ENCODE peak calls at places on chromosomes 4 and X, in seven cellular contexts. One of them, this sample, is unnamed.

GRCh38 chrX:39772057-39772832 is 325.5 kb downstream of the BCOR start:
- DNase-seq in AG08395: no peak
- DNase-seq in AG04450: no peak
- DNase-seq in DMS153: peak
- DNase-seq in stimulated activated CD4-positive, alpha-beta T cell treated with anti-CD3 and anti-CD28 coated beads, Interleukin-1b, Interleukin-23, amount 100 ng/mL, for 4 hours: peak
- DNase-seq in effector memory CD8-positive, alpha-beta T cell: no peak
- DNase-seq in cardiac muscle cell: peak
- DNase-seq in this sample: peak

GRCh38 chr4:8304827-8305695 is 35.5 kb downstream of the HTRA3 start:
- DNase-seq in DMS153: no peak
- DNase-seq in effector memory CD8-positive, alpha-beta T cell: no peak
- DNase-seq in stimulated activated CD4-positive, alpha-beta T cell treated with anti-CD3 and anti-CD28 coated beads, Interleukin-1b, Interleukin-23, amount 100 ng/mL, for 4 hours: no peak
- DNase-seq in AG08395: no peak
- DNase-seq in AG04450: no peak
- DNase-seq in cardiac muscle cell: no peak
- DNase-seq in this sample: no peak

GRCh38 chr4:150540959-150541360 is 41.0 kb upstream of the MAB21L2 start:
- DNase-seq in effector memory CD8-positive, alpha-beta T cell: no peak
- DNase-seq in stimulated activated CD4-positive, alpha-beta T cell treated with anti-CD3 and anti-CD28 coated beads, Interleukin-1b, Interleukin-23, amount 100 ng/mL, for 4 hours: no peak
- DNase-seq in AG04450: no peak
- DNase-seq in cardiac muscle cell: no peak
- DNase-seq in AG08395: no peak
- DNase-seq in DMS153: no peak
- DNase-seq in this sample: no peak

GRCh38 chr4:168335621-168336020 is 17.1 kb upstream of the DDX60 start:
- DNase-seq in stimulated activated CD4-positive, alpha-beta T cell treated with anti-CD3 and anti-CD28 coated beads, Interleukin-1b, Interleukin-23, amount 100 ng/mL, for 4 hours: no peak
- DNase-seq in cardiac muscle cell: peak
- DNase-seq in effector memory CD8-positive, alpha-beta T cell: no peak
- DNase-seq in DMS153: no peak
- DNase-seq in AG08395: no peak
- DNase-seq in AG04450: peak
- DNase-seq in this sample: no peak

GRCh38 chr4:139630991-139631390 is 34.6 kb upstream of the MGST2 start:
- DNase-seq in stimulated activated CD4-positive, alpha-beta T cell treated with anti-CD3 and anti-CD28 coated beads, Interleukin-1b, Interleukin-23, amount 100 ng/mL, for 4 hours: no peak
- DNase-seq in AG08395: no peak
- DNase-seq in effector memory CD8-positive, alpha-beta T cell: no peak
- DNase-seq in DMS153: no peak
- DNase-seq in AG04450: no peak
- DNase-seq in cardiac muscle cell: no peak
- DNase-seq in this sample: no peak

GRCh38 chrX:124902953-124903352 is 416.7 kb upstream of the TEX13C start:
- DNase-seq in cardiac muscle cell: no peak
- DNase-seq in stimulated activated CD4-positive, alpha-beta T cell treated with anti-CD3 and anti-CD28 coated beads, Interleukin-1b, Interleukin-23, amount 100 ng/mL, for 4 hours: no peak
- DNase-seq in DMS153: no peak
- DNase-seq in AG04450: no peak
- DNase-seq in AG08395: no peak
- DNase-seq in effector memory CD8-positive, alpha-beta T cell: no peak
- DNase-seq in this sample: no peak

GRCh38 chr4:185235480-185236154 is 26.2 kb downstream of the SNX25 start:
- DNase-seq in AG08395: no peak
- DNase-seq in effector memory CD8-positive, alpha-beta T cell: no peak
- DNase-seq in stimulated activated CD4-positive, alpha-beta T cell treated with anti-CD3 and anti-CD28 coated beads, Interleukin-1b, Interleukin-23, amount 100 ng/mL, for 4 hours: no peak
- DNase-seq in cardiac muscle cell: no peak
- DNase-seq in DMS153: no peak
- DNase-seq in AG04450: no peak
- DNase-seq in this sample: no peak

GRCh38 chrX:45200741-45201234 is at the start of gene DIPK2B:
- DNase-seq in effector memory CD8-positive, alpha-beta T cell: no peak
- DNase-seq in cardiac muscle cell: no peak
- DNase-seq in AG08395: no peak
- DNase-seq in AG04450: no peak
- DNase-seq in DMS153: no peak
- DNase-seq in stimulated activated CD4-positive, alpha-beta T cell treated with anti-CD3 and anti-CD28 coated beads, Interleukin-1b, Interleukin-23, amount 100 ng/mL, for 4 hours: no peak
- DNase-seq in this sample: no peak

GRCh38 chr4:24470681-24471622 is 113.4 kb downstream of the DHX15 start:
- DNase-seq in AG04450: no peak
- DNase-seq in AG08395: peak
- DNase-seq in cardiac muscle cell: peak
- DNase-seq in stimulated activated CD4-positive, alpha-beta T cell treated with anti-CD3 and anti-CD28 coated beads, Interleukin-1b, Interleukin-23, amount 100 ng/mL, for 4 hours: peak
- DNase-seq in DMS153: no peak
- DNase-seq in effector memory CD8-positive, alpha-beta T cell: no peak
- DNase-seq in this sample: no peak

GRCh38 chr4:114281561-114281960 is 302.1 kb upstream of the ARSJ start:
- DNase-seq in effector memory CD8-positive, alpha-beta T cell: no peak
- DNase-seq in cardiac muscle cell: no peak
- DNase-seq in stimulated activated CD4-positive, alpha-beta T cell treated with anti-CD3 and anti-CD28 coated beads, Interleukin-1b, Interleukin-23, amount 100 ng/mL, for 4 hours: no peak
- DNase-seq in AG04450: peak
- DNase-seq in DMS153: no peak
- DNase-seq in AG08395: peak
- DNase-seq in this sample: no peak

GRCh38 chr4:158016511-158016910 is 156.3 kb downstream of the GASK1B start:
- DNase-seq in stimulated activated CD4-positive, alpha-beta T cell treated with anti-CD3 and anti-CD28 coated beads, Interleukin-1b, Interleukin-23, amount 100 ng/mL, for 4 hours: no peak
- DNase-seq in AG08395: peak
- DNase-seq in AG04450: no peak
- DNase-seq in DMS153: no peak
- DNase-seq in cardiac muscle cell: no peak
- DNase-seq in effector memory CD8-positive, alpha-beta T cell: no peak
- DNase-seq in this sample: no peak

GRCh38 chr4:139736257-139736626 is 70.6 kb downstream of the MGST2 start:
- DNase-seq in cardiac muscle cell: no peak
- DNase-seq in effector memory CD8-positive, alpha-beta T cell: no peak
- DNase-seq in AG08395: no peak
- DNase-seq in DMS153: no peak
- DNase-seq in AG04450: no peak
- DNase-seq in stimulated activated CD4-positive, alpha-beta T cell treated with anti-CD3 and anti-CD28 coated beads, Interleukin-1b, Interleukin-23, amount 100 ng/mL, for 4 hours: no peak
- DNase-seq in this sample: no peak

GRCh38 chr4:101229116-101229515 is 118.2 kb downstream of the PPP3CA start:
- DNase-seq in effector memory CD8-positive, alpha-beta T cell: no peak
- DNase-seq in stimulated activated CD4-positive, alpha-beta T cell treated with anti-CD3 and anti-CD28 coated beads, Interleukin-1b, Interleukin-23, amount 100 ng/mL, for 4 hours: no peak
- DNase-seq in cardiac muscle cell: no peak
- DNase-seq in AG08395: peak
- DNase-seq in AG04450: no peak
- DNase-seq in DMS153: no peak
- DNase-seq in this sample: no peak

This sample was measured in globus pallidus.